ENCODE peak calls at places on chromosomes 7 and 10, in seven cellular contexts. Y is GM12865; W is PC-9; K is AG09319; S is CD8-positive, alpha-beta T cell; N is testis; G is suprapubic skin. T is an unnamed sample.

GRCh38 chr10:51588984-51589383 is 110.4 kb downstream of the CSTF2T start:
- DNase-seq in W (no peak), S (no peak), K (no peak), G (no peak), Y (no peak), N (no peak), T (no peak)

GRCh38 chr10:34295142-34295548 is 520.0 kb downstream of the PARD3 start:
- DNase-seq in Y (no peak), N (no peak), S (no peak), W (no peak), K (no peak), G (no peak), T (no peak)

GRCh38 chr7:40859965-40860543 is 725.2 kb downstream of the SUGCT start:
- DNase-seq in W (no peak), G (no peak), Y (no peak), K (no peak), S (no peak), N (no peak), T (no peak)

GRCh38 chr10:4254101-4254994 is 469.3 kb upstream of the KLF6 start:
- DNase-seq in K (peak), S (no peak), W (no peak), N (no peak), Y (no peak), G (no peak), T (no peak)

GRCh38 chr7:2545746-2546425 is 9.4 kb downstream of the BRAT1 start:
- DNase-seq in W (no peak), Y (no peak), K (no peak), G (no peak), S (no peak), N (no peak), T (peak)

GRCh38 chr10:102449321-102450123 is 1.8 kb downstream of the C10orf95 start:
- DNase-seq in K (no peak), Y (peak), N (peak), W (peak), S (peak), G (no peak), T (no peak)

GRCh38 chr10:70832852-70833542 is 17.2 kb downstream of the SGPL1 start:
- DNase-seq in S (no peak), G (no peak), K (no peak), N (no peak), W (peak), Y (peak), T (no peak)

GRCh38 chr10:24505759-24506158 is 217.9 kb downstream of the ARHGAP21 start:
- DNase-seq in W (no peak), K (no peak), G (no peak), S (no peak), N (peak), Y (no peak), T (no peak)

GRCh38 chr7:27208998-27209397 is 9.1 kb upstream of the HOXA13 start:
- DNase-seq in K (no peak), S (no peak), Y (no peak), G (no peak), W (no peak), N (no peak), T (no peak)

GRCh38 chr10:128180843-128181242 is 54.6 kb upstream of the MKI67 start:
- DNase-seq in S (peak), K (no peak), Y (no peak), N (no peak), W (no peak), G (no peak), T (no peak)

GRCh38 chr10:128172756-128173155 is 46.5 kb upstream of the MKI67 start:
- DNase-seq in Y (no peak), G (no peak), K (no peak), S (no peak), N (no peak), W (no peak), T (no peak)

GRCh38 chr10:128174581-128175559 is 48.6 kb upstream of the MKI67 start:
- DNase-seq in G (no peak), Y (no peak), W (no peak), N (no peak), S (no peak), K (no peak), T (no peak)

GRCh38 chr10:128173383-128173782 is 47.2 kb upstream of the MKI67 start:
- DNase-seq in N (no peak), Y (no peak), G (no peak), K (no peak), S (no peak), W (no peak), T (no peak)

GRCh38 chr10:128178319-128178937 is 52.2 kb upstream of the MKI67 start:
- DNase-seq in S (peak), K (no peak), Y (peak), G (no peak), N (no peak), W (no peak), T (no peak)
- TF ChIP-seq CTCF in S (peak), K (peak), Y (peak), G (peak), N (no peak), W (peak), T (peak)

DNA sequence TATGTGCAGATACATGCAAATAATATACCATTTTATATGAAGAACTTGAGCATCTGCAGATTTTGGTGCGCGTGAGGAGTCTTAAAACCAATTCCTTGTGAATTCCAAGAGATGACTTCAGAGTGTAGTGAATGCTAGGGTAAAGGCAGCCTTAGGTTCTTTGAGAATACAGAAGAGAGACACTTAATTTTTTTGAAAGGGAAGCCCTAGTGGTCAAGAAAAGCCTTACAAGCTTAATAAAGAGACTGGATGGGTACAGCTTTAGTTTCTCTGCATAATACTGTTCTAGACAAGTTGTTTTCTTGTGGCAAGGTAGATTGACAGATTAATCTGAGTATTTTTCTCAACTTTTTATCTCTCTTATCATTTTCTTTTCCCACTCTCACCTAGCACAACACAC is 636.5 kb downstream of the DNAJB9 start:
- DNase-seq in W (no peak), S (no peak), N (no peak), Y (no peak), G (no peak), K (no peak), T (no peak)
- TF ChIP-seq CTCF in W (peak), S (no peak), N (no peak), Y (peak), G (no peak), K (no peak), T (no peak)

DNA sequence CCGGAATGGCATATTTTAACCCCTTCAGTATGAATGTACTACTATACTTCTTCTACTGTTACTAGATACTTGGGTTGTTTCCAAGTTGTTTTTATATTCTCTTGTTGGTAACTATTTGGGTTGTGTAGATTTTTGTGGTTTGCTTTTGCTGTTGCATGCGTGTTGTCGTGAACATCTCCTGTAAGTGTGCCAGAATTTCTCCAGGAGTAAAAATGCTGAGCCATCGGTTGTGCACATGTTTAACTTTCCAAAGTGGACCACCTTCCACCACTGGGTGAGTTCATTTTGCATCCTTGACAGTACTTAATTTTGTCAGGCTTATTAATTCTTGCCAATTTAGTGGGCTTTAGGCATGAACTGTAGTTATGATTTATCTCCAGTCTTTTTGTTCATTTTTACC is 47.9 kb downstream of the CSGALNACT2 start:
- DNase-seq in S (no peak), K (no peak), G (no peak), N (no peak), Y (no peak), W (no peak), T (no peak)
- TF ChIP-seq CTCF in S (no peak), K (no peak), G (no peak), N (no peak), Y (no peak), W (no peak), T (no peak)

DNA sequence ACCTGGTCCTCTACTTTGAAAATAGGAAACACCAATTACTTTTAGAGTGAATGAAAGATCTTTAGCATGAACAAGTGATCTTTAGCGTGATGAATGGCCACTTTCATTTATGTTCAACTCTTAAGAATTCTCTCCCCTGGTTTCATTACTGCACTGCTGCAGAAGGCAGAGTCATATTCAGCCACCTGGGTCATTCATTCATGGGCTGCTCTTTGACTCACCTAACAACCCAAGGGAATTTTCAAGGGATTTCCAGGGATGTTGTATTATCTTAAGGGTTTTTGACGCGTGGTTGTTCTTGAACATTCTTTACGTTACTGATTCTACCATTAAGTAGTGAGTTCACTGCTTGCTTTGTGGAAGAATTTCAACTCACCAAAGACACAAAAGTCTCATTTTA is 87.3 kb upstream of the STK17A start:
- DNase-seq in N (no peak), W (no peak), S (no peak), G (no peak), K (no peak), Y (peak), T (no peak)
- TF ChIP-seq CTCF in N (no peak), W (no peak), S (no peak), G (no peak), K (no peak), Y (no peak), T (no peak)

DNA sequence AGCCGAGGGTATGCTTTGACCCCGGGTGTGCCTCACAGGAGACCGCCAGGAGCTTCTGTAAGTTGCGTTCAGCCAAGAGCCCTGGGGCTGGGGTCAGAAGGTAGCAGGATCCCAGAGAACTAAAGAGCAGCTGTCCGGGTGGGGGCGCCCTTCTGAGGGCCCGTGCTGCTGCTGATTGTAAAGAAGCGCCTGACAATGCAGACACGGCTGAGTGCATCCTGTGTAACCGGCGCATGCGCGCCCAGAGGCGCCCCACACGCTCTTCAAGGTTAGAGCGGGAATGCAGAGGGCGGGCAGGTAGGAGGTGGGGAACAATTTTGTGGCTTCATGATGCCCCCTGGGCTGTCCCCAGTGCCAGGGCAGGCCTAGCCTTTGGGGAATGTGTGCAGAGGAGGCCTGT is 210.2 kb upstream of the CTBP2 start:
- DNase-seq in N (peak), S (no peak), Y (no peak), K (no peak), W (no peak), G (no peak), T (no peak)
- TF ChIP-seq CTCF in N (no peak), S (no peak), Y (no peak), K (no peak), W (no peak), G (no peak), T (no peak)

GRCh38 chr7:57305192-57305748 is 144.7 kb upstream of the ZNF716 start:
- DNase-seq in N (peak), G (no peak), K (no peak), Y (no peak), S (no peak), W (no peak), T (no peak)
- TF ChIP-seq CTCF in N (peak), G (no peak), K (no peak), Y (peak), S (no peak), W (peak), T (peak)

GRCh38 chr7:4661871-4662270 is 20.2 kb upstream of the FOXK1 start:
- DNase-seq in K (no peak), G (no peak), S (no peak), N (peak), Y (no peak), W (no peak), T (no peak)

GRCh38 chr7:4655311-4655710 is 26.8 kb upstream of the FOXK1 start:
- DNase-seq in G (no peak), S (no peak), N (no peak), W (no peak), Y (no peak), K (no peak), T (no peak)

GRCh38 chr7:4663239-4663638 is 18.9 kb upstream of the FOXK1 start:
- DNase-seq in Y (no peak), S (no peak), N (no peak), K (no peak), W (no peak), G (no peak), T (peak)

GRCh38 chr7:4657640-4658417 is 24.3 kb upstream of the FOXK1 start:
- DNase-seq in S (no peak), W (no peak), G (no peak), Y (no peak), N (no peak), K (no peak), T (no peak)

DNA sequence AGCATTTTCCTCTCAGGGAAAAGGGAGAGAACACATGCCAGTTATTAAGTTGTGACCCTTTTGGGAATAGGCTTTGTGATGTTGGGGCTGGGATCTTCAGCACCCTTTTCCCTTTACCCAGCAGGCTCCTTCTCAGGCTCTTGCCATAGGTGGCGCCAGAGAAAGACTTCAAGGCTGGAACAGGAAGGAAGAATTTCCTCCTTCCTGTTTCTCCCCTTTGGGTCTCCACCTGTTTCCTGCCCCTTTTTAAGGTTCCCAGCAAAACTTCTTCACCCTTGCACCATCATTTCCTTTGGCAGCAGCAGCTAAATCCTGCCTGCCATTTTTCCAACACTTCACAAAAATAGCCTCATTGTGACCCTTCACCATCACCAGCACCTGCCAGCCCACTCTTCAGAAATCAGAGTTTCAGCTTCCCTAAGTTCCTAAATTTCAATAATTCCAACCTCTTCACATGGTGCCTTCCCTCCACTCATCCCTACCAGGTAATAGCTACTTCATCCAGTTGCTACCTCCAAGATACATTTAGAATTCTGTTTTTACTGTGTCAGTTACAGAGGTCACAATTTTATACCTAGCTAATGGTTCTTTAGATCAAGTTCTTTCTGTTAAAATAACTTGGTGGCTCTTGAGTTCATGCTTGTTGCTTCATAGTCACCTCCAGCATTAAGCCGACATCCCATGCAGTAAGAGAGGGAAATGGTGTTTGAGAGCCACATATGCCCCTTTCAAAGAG is 22.4 kb upstream of the FOXK1 start:
- DNase-seq in S (no peak), N (no peak), Y (no peak), K (no peak), G (no peak), W (no peak), T (peak)
- TF ChIP-seq CTCF in S (no peak), N (no peak), Y (no peak), K (no peak), G (no peak), W (no peak), T (peak)

DNA sequence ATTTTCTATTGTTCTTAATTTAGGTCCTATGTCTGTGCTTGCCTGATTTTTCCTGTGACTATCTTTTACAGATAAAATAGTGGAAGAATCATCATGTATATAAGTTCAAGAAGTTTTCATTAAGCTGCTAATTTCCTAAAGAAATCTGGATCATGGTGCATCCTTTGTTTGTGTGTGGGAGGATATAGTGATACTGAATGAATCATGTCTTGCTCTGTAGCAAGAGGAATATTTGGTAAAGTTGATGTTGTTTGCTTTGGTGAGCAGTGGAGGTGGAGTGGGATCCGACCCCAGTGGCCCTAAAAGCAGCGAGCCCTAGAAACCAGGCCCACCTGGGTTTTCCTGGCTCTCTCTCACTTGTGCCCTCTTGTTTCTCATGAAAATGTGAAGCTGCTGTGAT is 83.7 kb downstream of the CCNY start:
- DNase-seq in S (no peak), N (no peak), Y (no peak), G (no peak), K (no peak), W (no peak), T (no peak)
- TF ChIP-seq CTCF in S (no peak), N (no peak), Y (no peak), G (no peak), K (no peak), W (no peak), T (no peak)